ENCODE peak calls at places on chromosome 16, in nine cellular contexts. T is vagina; Y is spleen; L is T-helper 1 cell; P is AG04450; K is skeletal muscle cell; N is activated T-cell treated with anti-CD3 and anti-CD28 coated beads, Interleukin-2, amount 50 U/mL, for 72 hours; Q is OCI-LY7; O is NCI-H187 treated with DMSO at 0.1 percent for 48 hours. Z is an unnamed sample.

GRCh38 chr16:4520913-4521312 is 17.7 kb downstream of the CDIP1 start:
- DNase-seq in T (no peak), Y (no peak), L (no peak), P (no peak), K (no peak), N (no peak), Q (no peak), O (no peak), Z (no peak)

GRCh38 chr16:89958068-89958467 is 9.5 kb downstream of the DEF8 start:
- DNase-seq in T (no peak), Y (peak; percentile 75), L (no peak), P (no peak), K (no peak), N (no peak), Q (peak; percentile 64), O (no peak), Z (no peak)

GRCh38 chr16:1673424-1674151 is 4.5 kb upstream of the JPT2 start:
- DNase-seq in T (no peak), Y (no peak), L (no peak), P (no peak), K (no peak), N (no peak), Q (no peak), O (no peak), Z (no peak)

GRCh38 chr16:51971184-51971583 is 575.8 kb downstream of the TOX3 start:
- DNase-seq in T (no peak), Y (no peak), L (no peak), P (no peak), K (no peak), N (no peak), Q (peak; percentile 1), O (no peak), Z (no peak)

GRCh38 chr16:63945805-63946204 is 1176.1 kb downstream of the CDH11 start:
- DNase-seq in T (no peak), Y (no peak), L (no peak), P (no peak), K (no peak), N (no peak), Q (no peak), O (no peak), Z (no peak)

GRCh38 chr16:85048921-85049562 is 21.4 kb downstream of the KIAA0513 start:
- DNase-seq in T (no peak), Y (no peak), L (no peak), P (no peak), K (no peak), N (no peak), Q (no peak), O (no peak), Z (no peak)

GRCh38 chr16:81608515-81609209 is 164.1 kb downstream of the CMIP start:
- DNase-seq in T (no peak), Y (no peak), L (no peak), P (no peak), K (no peak), N (no peak), Q (peak; percentile 36), O (no peak), Z (peak; percentile 76)

GRCh38 chr16:3672571-3673041 is 18.1 kb downstream of the DNASE1 start:
- DNase-seq in T (no peak), Y (no peak), L (no peak), P (no peak), K (no peak), N (no peak), Q (no peak), O (no peak), Z (no peak)

GRCh38 chr16:30561212-30561816 is 3.1 kb upstream of the ZNF764 start:
- DNase-seq in T (no peak), Y (peak; percentile 86), L (peak; percentile 35), P (no peak), K (no peak), N (no peak), Q (no peak), O (no peak), Z (no peak)

GRCh38 chr16:52617591-52617990 is 70.6 kb upstream of the TOX3 start:
- DNase-seq in T (no peak), Y (no peak), L (no peak), P (no peak), K (no peak), N (no peak), Q (no peak), O (no peak), Z (no peak)

GRCh38 chr16:69328854-69329316 is 1.5 kb downstream of the PDF start:
- DNase-seq in T (no peak), Y (peak; percentile 67), L (peak; percentile 54), P (no peak), K (peak; percentile 13), N (peak; percentile 23), Q (peak; percentile 27), O (no peak), Z (no peak)

GRCh38 chr16:14409563-14409962 is 220.5 kb downstream of the PARN start:
- DNase-seq in T (peak; percentile 95), Y (no peak), L (no peak), P (peak; percentile 86), K (peak; percentile 93), N (no peak), Q (no peak), O (no peak), Z (no peak)

GRCh38 chr16:77781091-77781490 is 7.3 kb upstream of the VAT1L start:
- DNase-seq in T (no peak), Y (no peak), L (no peak), P (no peak), K (no peak), N (no peak), Q (no peak), O (no peak), Z (no peak)

GRCh38 chr16:85479972-85480726 is 133.0 kb upstream of the GSE1 start:
- DNase-seq in T (no peak), Y (peak; percentile 83), L (no peak), P (no peak), K (no peak), N (no peak), Q (peak; percentile 76), O (no peak), Z (peak; percentile 82)

GRCh38 chr16:54000361-54000760 is 286.2 kb downstream of the IRX3 start:
- DNase-seq in T (no peak), Y (no peak), L (no peak), P (no peak), K (peak; percentile 23), N (no peak), Q (no peak), O (no peak), Z (no peak)

GRCh38 chr16:3938843-3939624 is 58.5 kb upstream of the CREBBP start:
- DNase-seq in T (no peak), Y (peak; percentile 88), L (peak; percentile 48), P (peak; percentile 77), K (no peak), N (peak; percentile 75), Q (peak; percentile 52), O (no peak), Z (peak; percentile 86)

GRCh38 chr16:22139008-22139407 is 23.3 kb upstream of the SDR42E2 start:
- DNase-seq in T (no peak), Y (no peak), L (no peak), P (no peak), K (no peak), N (no peak), Q (no peak), O (no peak), Z (no peak)

GRCh38 chr16:82340531-82340930 is 170.5 kb upstream of the MPHOSPH6 start:
- DNase-seq in T (no peak), Y (no peak), L (no peak), P (no peak), K (no peak), N (no peak), Q (no peak), O (no peak), Z (no peak)

GRCh38 chr16:80670170-80670865 is 129.5 kb downstream of the DYNLRB2 start:
- DNase-seq in T (no peak), Y (no peak), L (peak; percentile 22), P (no peak), K (no peak), N (no peak), Q (peak; percentile 36), O (no peak), Z (no peak)

GRCh38 chr16:86541560-86541959 is 13.5 kb downstream of the MTHFSD start:
- DNase-seq in T (no peak), Y (peak; percentile 68), L (no peak), P (no peak), K (no peak), N (no peak), Q (no peak), O (no peak), Z (no peak)

GRCh38 chr16:30186782-30187555 is 3.6 kb downstream of the CORO1A start:
- DNase-seq in T (no peak), Y (peak; percentile 97), L (peak; percentile 88), P (no peak), K (no peak), N (peak; percentile 92), Q (peak; percentile 82), O (no peak), Z (peak; percentile 61)

GRCh38 chr16:24836836-24837235 is 8.9 kb upstream of the SLC5A11 start:
- DNase-seq in T (no peak), Y (no peak), L (no peak), P (no peak), K (no peak), N (no peak), Q (no peak), O (no peak), Z (no peak)

GRCh38 chr16:2447920-2448583 is 11.9 kb upstream of the TEDC2 start:
- DNase-seq in T (no peak), Y (no peak), L (no peak), P (no peak), K (no peak), N (no peak), Q (no peak), O (no peak), Z (no peak)

GRCh38 chr16:89330177-89330856 is 112.8 kb downstream of the ZNF778 start:
- DNase-seq in T (no peak), Y (peak; percentile 83), L (no peak), P (no peak), K (no peak), N (no peak), Q (no peak), O (no peak), Z (no peak)

GRCh38 chr16:15950167-15950854 is 895 bp downstream of the ABCC1 start:
- DNase-seq in T (no peak), Y (no peak), L (peak; percentile 38), P (no peak), K (no peak), N (peak; percentile 51), Q (peak; percentile 58), O (no peak), Z (peak; percentile 73)

GRCh38 chr16:64321881-64322280 is 800.0 kb downstream of the CDH11 start:
- DNase-seq in T (no peak), Y (no peak), L (no peak), P (no peak), K (no peak), N (no peak), Q (peak; percentile 96), O (no peak), Z (no peak)

GRCh38 chr16:75282811-75283281 is 31.4 kb upstream of the BCAR1 start:
- DNase-seq in T (no peak), Y (no peak), L (no peak), P (no peak), K (no peak), N (no peak), Q (no peak), O (no peak), Z (no peak)

GRCh38 chr16:30068750-30069574 is 3.4 kb downstream of the ALDOA start:
- DNase-seq in T (no peak), Y (no peak), L (peak; percentile 58), P (no peak), K (no peak), N (peak; percentile 47), Q (peak; percentile 50), O (no peak), Z (no peak)

GRCh38 chr16:60110531-60110930 is 1376.4 kb upstream of the GOT2 start:
- DNase-seq in T (no peak), Y (no peak), L (no peak), P (no peak), K (no peak), N (no peak), Q (no peak), O (no peak), Z (no peak)

GRCh38 chr16:54931041-54931756 is 534 bp downstream of the IRX5 start:
- DNase-seq in T (no peak), Y (no peak), L (peak; percentile 15), P (no peak), K (no peak), N (peak; percentile 41), Q (no peak), O (no peak), Z (peak; percentile 29)

GRCh38 chr16:62805221-62805857 is 769.1 kb upstream of the CDH8 start:
- DNase-seq in T (no peak), Y (no peak), L (no peak), P (no peak), K (no peak), N (no peak), Q (no peak), O (no peak), Z (no peak)

Z was measured in GM13977.